ENCODE peak calls at places on chromosomes 7 and 10, in seven cellular contexts. Q is lower lobe of right lung; A is naive thymus-derived CD4-positive, alpha-beta T cell; H is upper lobe of right lung; N is natural killer cell; G is PC-3; L is gastroesophageal sphincter. M is an unnamed sample.

GRCh38 chr10:71326464-71326881 is 7.4 kb downstream of the SLC29A3 start:
- ATAC-seq in Q (no peak), A (no peak), H (no peak), N (no peak), G (no peak), L (no peak), M (no peak)

GRCh38 chr10:131676971-131677421 is 223.8 kb upstream of the PPP2R2D start:
- ATAC-seq in Q (no peak), A (no peak), H (no peak), N (no peak), G (no peak), L (no peak), M (no peak)

GRCh38 chr10:30207485-30208052 is 141.5 kb downstream of the MTPAP start:
- ATAC-seq in Q (peak), A (no peak), H (peak), N (no peak), G (no peak), L (no peak), M (no peak)

GRCh38 chr10:79483948-79484347 is 28.4 kb upstream of the EIF5AL1 start:
- ATAC-seq in Q (peak), A (no peak), H (peak), N (no peak), G (no peak), L (peak), M (no peak)

GRCh38 chr10:30398193-30398592 is 35.8 kb upstream of the MAP3K8 start:
- ATAC-seq in Q (no peak), A (peak), H (no peak), N (peak), G (no peak), L (no peak), M (no peak)

GRCh38 chr10:103928784-103929183 is 10.8 kb upstream of the STN1 start:
- ATAC-seq in Q (no peak), A (no peak), H (no peak), N (no peak), G (no peak), L (no peak), M (no peak)

GRCh38 chr10:92011560-92012214 is 88.1 kb downstream of the BTAF1 start:
- ATAC-seq in Q (no peak), A (no peak), H (no peak), N (no peak), G (peak), L (no peak), M (peak)

GRCh38 chr10:26697922-26698608 is 564 bp downstream of the PDSS1 start:
- ATAC-seq in Q (no peak), A (no peak), H (no peak), N (no peak), G (peak), L (no peak), M (no peak)

GRCh38 chr7:29884399-29885272 is 78.3 kb downstream of the WIPF3 start:
- ATAC-seq in Q (peak), A (no peak), H (peak), N (no peak), G (peak), L (no peak), M (peak)

GRCh38 chr7:22488643-22489462 is 11.1 kb downstream of the STEAP1B start:
- ATAC-seq in Q (peak), A (peak), H (peak), N (peak), G (peak), L (peak), M (peak)

GRCh38 chr10:34759161-34759836 is 55.8 kb downstream of the PARD3 start:
- ATAC-seq in Q (no peak), A (no peak), H (no peak), N (no peak), G (peak), L (no peak), M (no peak)

GRCh38 chr10:127133672-127134500 is 62.5 kb downstream of the INSYN2A start:
- ATAC-seq in Q (no peak), A (no peak), H (no peak), N (no peak), G (no peak), L (no peak), M (no peak)

GRCh38 chr10:54009672-54010071 is 791.4 kb downstream of the PCDH15 start:
- ATAC-seq in Q (peak), A (peak), H (peak), N (no peak), G (no peak), L (no peak), M (no peak)

GRCh38 chr10:130206216-130206737 is 70.1 kb downstream of the GLRX3 start:
- ATAC-seq in Q (no peak), A (no peak), H (peak), N (no peak), G (no peak), L (no peak), M (no peak)

GRCh38 chr7:49770838-49771237 is 2.6 kb upstream of the VWC2 start:
- ATAC-seq in Q (no peak), A (no peak), H (no peak), N (no peak), G (no peak), L (no peak), M (no peak)

GRCh38 chr10:22325272-22325947 is 4.5 kb downstream of the BMI1 start:
- ATAC-seq in Q (peak), A (peak), H (peak), N (peak), G (peak), L (peak), M (peak)

GRCh38 chr10:89633484-89633883 is 11.6 kb downstream of the PANK1 start:
- ATAC-seq in Q (peak), A (no peak), H (peak), N (no peak), G (peak), L (no peak), M (peak)

GRCh38 chr10:17735166-17735941 is 16.6 kb upstream of the TMEM236 start:
- ATAC-seq in Q (peak), A (no peak), H (peak), N (no peak), G (no peak), L (no peak), M (no peak)

GRCh38 chr10:94042001-94042813 is 48.5 kb downstream of the PLCE1 start:
- ATAC-seq in Q (peak), A (no peak), H (peak), N (no peak), G (peak), L (no peak), M (peak)

GRCh38 chr10:71526662-71527061 is 129.9 kb downstream of the CDH23 start:
- ATAC-seq in Q (no peak), A (peak), H (no peak), N (no peak), G (no peak), L (no peak), M (no peak)

GRCh38 chr10:14409247-14409646 is 78.5 kb upstream of the FRMD4A start:
- ATAC-seq in Q (no peak), A (no peak), H (no peak), N (no peak), G (no peak), L (no peak), M (no peak)

GRCh38 chr10:68239069-68239468 is 7.2 kb upstream of the ATOH7 start:
- ATAC-seq in Q (no peak), A (no peak), H (no peak), N (no peak), G (no peak), L (no peak), M (no peak)

GRCh38 chr7:77422500-77422899 is 6.4 kb upstream of the GSAP start:
- ATAC-seq in Q (no peak), A (no peak), H (no peak), N (no peak), G (no peak), L (no peak), M (no peak)

GRCh38 chr7:94394399-94395140 is at the start of gene COL1A2:
- ATAC-seq in Q (peak), A (no peak), H (peak), N (no peak), G (no peak), L (peak), M (peak)

GRCh38 chr7:116122972-116123595 is 87.3 kb upstream of the TES start:
- ATAC-seq in Q (no peak), A (no peak), H (no peak), N (no peak), G (peak), L (no peak), M (no peak)

GRCh38 chr10:44756235-44756634 is 154.9 kb upstream of the TMEM72 start:
- ATAC-seq in Q (no peak), A (no peak), H (no peak), N (no peak), G (no peak), L (no peak), M (no peak)

GRCh38 chr10:78630944-78631838 is 437.6 kb upstream of the ZMIZ1 start:
- ATAC-seq in Q (no peak), A (no peak), H (no peak), N (no peak), G (no peak), L (no peak), M (no peak)

GRCh38 chr10:129911451-129912160 is 52.5 kb downstream of the EBF3 start:
- ATAC-seq in Q (no peak), A (no peak), H (no peak), N (no peak), G (no peak), L (no peak), M (no peak)

GRCh38 chr7:130865408-130866236 is 131.6 kb upstream of the KLF14 start:
- ATAC-seq in Q (peak), A (peak), H (peak), N (no peak), G (peak), L (no peak), M (no peak)

GRCh38 chr10:87519582-87519981 is 14.9 kb downstream of the MINPP1 start:
- ATAC-seq in Q (no peak), A (no peak), H (no peak), N (no peak), G (no peak), L (no peak), M (no peak)

GRCh38 chr10:63273575-63273974 is 140.4 kb downstream of the NRBF2 start:
- ATAC-seq in Q (peak), A (peak), H (peak), N (no peak), G (peak), L (no peak), M (no peak)

GRCh38 chr7:2120251-2120660 is 112.5 kb downstream of the MAD1L1 start:
- ATAC-seq in Q (peak), A (peak), H (peak), N (peak), G (no peak), L (no peak), M (no peak)

GRCh38 chr7:69814421-69814962 is 216.2 kb downstream of the AUTS2 start:
- ATAC-seq in Q (no peak), A (no peak), H (peak), N (no peak), G (no peak), L (peak), M (no peak)

GRCh38 chr7:143040209-143040710 is 11.9 kb upstream of the OR6V1 start:
- ATAC-seq in Q (no peak), A (no peak), H (no peak), N (no peak), G (no peak), L (no peak), M (no peak)